ENCODE peak calls at places on chromosomes 7 and 10, in five cellular contexts. One of them, this sample, is unnamed.
A peak's percentile ranks its signal among the peaks of the same experiment; 100 is the strongest.

GRCh38 chr10:80772596-80772995 is 234.9 kb downstream of the SH2D4B start:
- DNase-seq in GM12878: no peak
- DNase-seq in HepG2: no peak
- DNase-seq in K562: peak; percentile 38
- DNase-seq in SK-N-SH: no peak
- DNase-seq in this sample: no peak

GRCh38 chr10:791639-792038 is 102.2 kb upstream of the DIP2C start:
- DNase-seq in K562: no peak
- DNase-seq in SK-N-SH: no peak
- DNase-seq in GM12878: no peak
- DNase-seq in HepG2: no peak
- DNase-seq in this sample: no peak

GRCh38 chr7:7686806-7687205 is 31.6 kb downstream of the RPA3 start:
- DNase-seq in GM12878: no peak
- DNase-seq in HepG2: peak; percentile 38
- DNase-seq in K562: no peak
- DNase-seq in SK-N-SH: no peak
- DNase-seq in this sample: no peak

GRCh38 chr7:129864042-129864441 is 88.7 kb downstream of the UBE2H start:
- DNase-seq in K562: no peak
- DNase-seq in GM12878: no peak
- DNase-seq in HepG2: no peak
- DNase-seq in SK-N-SH: no peak
- DNase-seq in this sample: no peak

GRCh38 chr7:73858807-73859206 is 2.2 kb upstream of the TMEM270 start:
- DNase-seq in K562: no peak
- DNase-seq in HepG2: no peak
- DNase-seq in SK-N-SH: no peak
- DNase-seq in GM12878: no peak
- DNase-seq in this sample: no peak

GRCh38 chr7:135199439-135199838 is 11.9 kb downstream of the WDR91 start:
- DNase-seq in HepG2: no peak
- DNase-seq in K562: no peak
- DNase-seq in SK-N-SH: no peak
- DNase-seq in GM12878: no peak
- DNase-seq in this sample: no peak

GRCh38 chr7:139714163-139714901 is 63.5 kb downstream of the HIPK2 start:
- DNase-seq in SK-N-SH: no peak
- DNase-seq in HepG2: no peak
- DNase-seq in K562: no peak
- DNase-seq in GM12878: no peak
- DNase-seq in this sample: no peak

GRCh38 chr7:26925768-26926167 is 61.4 kb upstream of the SKAP2 start:
- DNase-seq in GM12878: no peak
- DNase-seq in K562: no peak
- DNase-seq in SK-N-SH: no peak
- DNase-seq in HepG2: no peak
- DNase-seq in this sample: no peak

GRCh38 chr7:137903382-137904169 is 56.8 kb upstream of the DGKI start:
- DNase-seq in SK-N-SH: peak; percentile 81
- DNase-seq in K562: peak; percentile 82
- DNase-seq in GM12878: peak; percentile 76
- DNase-seq in HepG2: peak; percentile 70
- DNase-seq in this sample: peak; percentile 80

GRCh38 chr10:58943234-58943633 is 233.2 kb upstream of the PHYHIPL start:
- DNase-seq in K562: no peak
- DNase-seq in GM12878: no peak
- DNase-seq in SK-N-SH: no peak
- DNase-seq in HepG2: no peak
- DNase-seq in this sample: no peak

GRCh38 chr7:120395526-120396019 is 122.6 kb downstream of the KCND2 start:
- DNase-seq in K562: no peak
- DNase-seq in SK-N-SH: no peak
- DNase-seq in HepG2: no peak
- DNase-seq in GM12878: peak; percentile 81
- DNase-seq in this sample: no peak

GRCh38 chr7:27165655-27166474 is 528 bp upstream of the HOXA9 start:
- DNase-seq in GM12878: no peak
- DNase-seq in K562: no peak
- DNase-seq in HepG2: no peak
- DNase-seq in SK-N-SH: no peak
- DNase-seq in this sample: no peak

GRCh38 chr10:101631821-101632475 is 43.8 kb downstream of the DPCD start:
- DNase-seq in HepG2: no peak
- DNase-seq in K562: no peak
- DNase-seq in GM12878: no peak
- DNase-seq in SK-N-SH: no peak
- DNase-seq in this sample: no peak

GRCh38 chr7:142802301-142802700 is 31.5 kb downstream of the PRSS2 start:
- DNase-seq in K562: no peak
- DNase-seq in SK-N-SH: no peak
- DNase-seq in GM12878: no peak
- DNase-seq in HepG2: no peak
- DNase-seq in this sample: no peak

GRCh38 chr10:63456437-63457210 is 9.2 kb downstream of the JMJD1C start:
- DNase-seq in GM12878: no peak
- DNase-seq in SK-N-SH: no peak
- DNase-seq in K562: no peak
- DNase-seq in HepG2: no peak
- DNase-seq in this sample: no peak

GRCh38 chr7:27178366-27178765 is 4.2 kb upstream of the HOXA10 start:
- DNase-seq in K562: no peak
- DNase-seq in HepG2: no peak
- DNase-seq in SK-N-SH: no peak
- DNase-seq in GM12878: no peak
- DNase-seq in this sample: no peak

GRCh38 chr10:2871673-2872219 is 195.6 kb upstream of the PFKP start:
- DNase-seq in SK-N-SH: no peak
- DNase-seq in HepG2: no peak
- DNase-seq in K562: no peak
- DNase-seq in GM12878: no peak
- DNase-seq in this sample: no peak

GRCh38 chr7:100829150-100829716 is 1.9 kb upstream of the EPHB4 start:
- DNase-seq in K562: peak; percentile 92
- DNase-seq in HepG2: no peak
- DNase-seq in SK-N-SH: peak; percentile 36
- DNase-seq in GM12878: no peak
- DNase-seq in this sample: no peak

GRCh38 chr7:145978769-145979168 is 137.8 kb upstream of the CNTNAP2 start:
- DNase-seq in GM12878: no peak
- DNase-seq in HepG2: no peak
- DNase-seq in SK-N-SH: no peak
- DNase-seq in K562: no peak
- DNase-seq in this sample: no peak

GRCh38 chr10:6737080-6737641 is 157.1 kb upstream of the PRKCQ start:
- DNase-seq in HepG2: no peak
- DNase-seq in SK-N-SH: no peak
- DNase-seq in GM12878: no peak
- DNase-seq in K562: no peak
- DNase-seq in this sample: no peak

GRCh38 chr10:53361281-53361680 is 588.7 kb upstream of the MBL2 start:
- DNase-seq in K562: no peak
- DNase-seq in HepG2: peak; percentile 25
- DNase-seq in SK-N-SH: no peak
- DNase-seq in GM12878: no peak
- DNase-seq in this sample: no peak

DNA sequence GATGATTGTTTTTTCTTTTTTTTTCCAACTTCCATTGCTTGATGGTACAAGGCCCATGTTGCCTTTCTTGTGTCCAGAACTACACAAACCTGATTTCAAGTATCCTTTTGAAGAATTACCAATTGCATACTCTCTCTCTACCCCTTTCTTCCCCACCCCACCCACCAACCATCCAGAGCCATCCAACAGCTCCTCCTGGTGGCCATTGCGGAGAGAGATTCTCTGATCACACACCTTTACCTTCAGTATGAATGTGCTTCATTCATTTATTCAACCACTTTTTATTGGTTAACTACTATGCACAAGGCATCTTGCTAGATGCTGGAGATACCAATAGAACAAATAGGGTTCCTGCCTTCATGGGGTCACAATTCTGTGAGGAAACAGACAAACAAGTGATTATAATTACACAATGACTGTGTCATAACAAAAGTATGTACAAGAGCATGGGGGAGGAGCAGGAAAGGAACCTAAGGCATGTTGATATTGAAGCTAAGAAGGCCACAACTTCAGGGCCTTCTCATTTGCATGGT is 297.1 kb upstream of the LYZL1 start:
- DNase-seq in SK-N-SH: peak; percentile 48
- DNase-seq in K562: peak; percentile 69
- DNase-seq in HepG2: peak; percentile 50
- DNase-seq in GM12878: no peak
- DNase-seq in this sample: no peak
- TF ChIP-seq GABPA in SK-N-SH: no peak
- TF ChIP-seq GABPA in K562: no peak
- TF ChIP-seq GABPA in HepG2: no peak
- TF ChIP-seq GABPA in GM12878: no peak
- TF ChIP-seq GABPA in this sample: no peak

GRCh38 chr10:127854769-127855583 is 37.8 kb downstream of the CLRN3 start:
- DNase-seq in K562: no peak
- DNase-seq in GM12878: no peak
- DNase-seq in SK-N-SH: no peak
- DNase-seq in HepG2: no peak
- DNase-seq in this sample: no peak
- TF ChIP-seq REST in K562: no peak
- TF ChIP-seq REST in GM12878: no peak
- TF ChIP-seq REST in SK-N-SH: no peak
- TF ChIP-seq REST in HepG2: no peak
- TF ChIP-seq REST in this sample: no peak

GRCh38 chr10:49177391-49178355 is 10.5 kb downstream of the TMEM273 start:
- DNase-seq in GM12878: peak; percentile 85
- DNase-seq in HepG2: peak; percentile 13
- DNase-seq in SK-N-SH: no peak
- DNase-seq in K562: peak; percentile 53
- DNase-seq in this sample: no peak
- TF ChIP-seq GABPA in GM12878: peak; percentile 76
- TF ChIP-seq GABPA in HepG2: no peak
- TF ChIP-seq GABPA in SK-N-SH: no peak
- TF ChIP-seq GABPA in K562: peak; percentile 88
- TF ChIP-seq GABPA in this sample: no peak

GRCh38 chr7:44606341-44607140 is at the start of gene OGDH:
- DNase-seq in GM12878: peak; percentile 87
- DNase-seq in HepG2: peak; percentile 93
- DNase-seq in K562: peak; percentile 99
- DNase-seq in SK-N-SH: peak; percentile 100
- DNase-seq in this sample: peak; percentile 98
- TF ChIP-seq REST in GM12878: no peak
- TF ChIP-seq REST in HepG2: peak; percentile 42
- TF ChIP-seq REST in K562: peak; percentile 27
- TF ChIP-seq REST in SK-N-SH: no peak
- TF ChIP-seq REST in this sample: no peak

GRCh38 chr7:105352018-105352612 is 36.6 kb downstream of the SRPK2 start:
- DNase-seq in SK-N-SH: no peak
- DNase-seq in GM12878: peak; percentile 93
- DNase-seq in K562: no peak
- DNase-seq in HepG2: no peak
- DNase-seq in this sample: peak; percentile 97
- TF ChIP-seq GABPA in SK-N-SH: no peak
- TF ChIP-seq GABPA in GM12878: no peak
- TF ChIP-seq GABPA in K562: no peak
- TF ChIP-seq GABPA in HepG2: no peak
- TF ChIP-seq GABPA in this sample: no peak

GRCh38 chr10:10498781-10499180 is 518.9 kb upstream of the CELF2 start:
- DNase-seq in HepG2: no peak
- DNase-seq in K562: no peak
- DNase-seq in GM12878: no peak
- DNase-seq in SK-N-SH: no peak
- DNase-seq in this sample: no peak

GRCh38 chr10:10497245-10497644 is 520.4 kb upstream of the CELF2 start:
- DNase-seq in K562: no peak
- DNase-seq in HepG2: no peak
- DNase-seq in GM12878: no peak
- DNase-seq in SK-N-SH: no peak
- DNase-seq in this sample: no peak

GRCh38 chr10:10499839-10500238 is 517.8 kb upstream of the CELF2 start:
- DNase-seq in SK-N-SH: no peak
- DNase-seq in HepG2: no peak
- DNase-seq in GM12878: no peak
- DNase-seq in K562: no peak
- DNase-seq in this sample: no peak

GRCh38 chr10:10503772-10504171 is 513.9 kb upstream of the CELF2 start:
- DNase-seq in SK-N-SH: no peak
- DNase-seq in GM12878: no peak
- DNase-seq in K562: no peak
- DNase-seq in HepG2: no peak
- DNase-seq in this sample: no peak

DNA sequence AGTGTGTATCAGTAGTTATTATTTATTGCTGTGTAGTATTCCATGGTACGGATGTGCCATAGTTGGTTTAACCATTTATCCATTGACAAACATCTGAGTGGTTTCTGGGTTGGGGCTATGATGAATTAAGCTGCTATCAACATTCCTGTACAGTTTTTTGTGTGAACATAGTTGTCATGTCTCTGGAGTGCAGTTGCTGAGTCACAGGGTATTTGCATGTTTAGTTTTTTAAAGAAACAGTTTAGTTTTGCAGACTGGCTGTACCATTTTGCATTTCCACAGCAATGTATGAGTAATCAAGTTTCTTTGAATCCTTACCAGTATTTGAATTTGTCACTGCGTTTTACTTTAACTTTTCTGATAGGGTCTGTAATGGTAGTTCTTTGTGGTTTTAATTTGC is 516.7 kb upstream of the CELF2 start:
- DNase-seq in GM12878: no peak
- DNase-seq in K562: no peak
- DNase-seq in SK-N-SH: no peak
- DNase-seq in HepG2: no peak
- DNase-seq in this sample: no peak
- TF ChIP-seq REST in GM12878: no peak
- TF ChIP-seq REST in K562: no peak
- TF ChIP-seq REST in SK-N-SH: no peak
- TF ChIP-seq REST in HepG2: no peak
- TF ChIP-seq REST in this sample: no peak

DNA sequence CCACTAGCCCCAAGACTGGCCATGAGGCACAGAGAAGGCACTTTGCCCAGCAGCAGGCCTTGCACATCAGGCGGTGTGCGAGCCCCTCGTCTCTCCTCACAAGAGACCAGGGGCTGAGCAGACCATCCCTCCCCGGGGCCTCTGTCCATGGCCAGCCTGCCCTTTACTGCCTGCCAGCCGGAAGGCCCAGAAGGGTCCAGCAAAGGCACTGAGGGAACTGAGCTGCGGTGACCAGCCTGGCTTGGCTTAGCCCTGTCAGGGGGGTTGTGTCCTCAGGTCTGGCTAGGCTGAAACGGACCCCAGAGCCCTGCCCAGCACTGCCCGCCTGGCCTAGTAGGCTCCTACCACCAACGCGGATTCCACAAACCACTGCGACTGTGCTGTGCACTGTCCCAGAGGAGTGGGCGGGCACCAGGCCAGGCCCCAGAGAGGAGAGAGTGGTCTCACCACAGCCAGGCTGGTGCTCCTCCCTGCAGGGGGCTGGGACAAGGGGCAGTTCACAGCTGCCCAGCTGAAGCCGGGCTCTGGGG is 16.6 kb downstream of the CAMK2B start:
- DNase-seq in GM12878: no peak
- DNase-seq in HepG2: no peak
- DNase-seq in K562: peak; percentile 8
- DNase-seq in SK-N-SH: peak; percentile 29
- DNase-seq in this sample: no peak
- TF ChIP-seq GABPA in GM12878: no peak
- TF ChIP-seq GABPA in HepG2: no peak
- TF ChIP-seq GABPA in K562: no peak
- TF ChIP-seq GABPA in SK-N-SH: no peak
- TF ChIP-seq GABPA in this sample: no peak